ENCODE peak calls at places on chromosomes 16 and 17, in ten cellular contexts. J is GM12892, K is HCT116, D is A549, Q is transverse colon, B is body of pancreas, O is ovary, C is testis, M is K562, S is sigmoid colon. I is an unnamed sample.

GRCh38 chr17:54980372-54980771 is 11.8 kb downstream of the STXBP4 start:
- DNase-seq in B (no peak), O (no peak), Q (no peak), J (no peak), S (no peak), M (no peak), K (no peak), D (no peak), C (no peak), I (no peak)

GRCh38 chr17:55540414-55541091 is 29.3 kb upstream of the SMIM36 start:
- DNase-seq in B (no peak), O (no peak), S (no peak), K (no peak), Q (no peak), C (no peak), M (no peak), D (peak; percentile 90), J (no peak), I (no peak)

GRCh38 chr16:81567987-81568748 is 123.6 kb downstream of the CMIP start:
- DNase-seq in M (no peak), Q (no peak), J (no peak), C (no peak), K (no peak), D (peak; percentile 60), O (peak; percentile 46), B (peak; percentile 75), S (no peak), I (peak; percentile 92)

GRCh38 chr17:34252138-34252889 is 2.8 kb upstream of the CCL2 start:
- DNase-seq in D (peak; percentile 84), J (no peak), Q (peak; percentile 81), K (no peak), M (no peak), O (peak; percentile 89), B (peak; percentile 90), C (peak; percentile 94), S (peak; percentile 98), I (no peak)

GRCh38 chr17:75514299-75515228 is 773 bp downstream of the CASKIN2 start:
- DNase-seq in J (no peak), M (peak; percentile 43), K (no peak), C (no peak), S (no peak), B (peak; percentile 89), Q (peak; percentile 26), O (peak; percentile 66), D (no peak), I (no peak)

GRCh38 chr17:48624544-48625501 is 1.3 kb downstream of the HOXB9 start:
- DNase-seq in K (no peak), C (no peak), B (no peak), J (no peak), O (no peak), M (peak; percentile 66), S (no peak), D (peak; percentile 50), Q (peak; percentile 51), I (no peak)

GRCh38 chr17:9564104-9564503 is 11.5 kb downstream of the STX8 start:
- DNase-seq in J (no peak), D (no peak), K (no peak), S (no peak), B (no peak), O (no peak), Q (no peak), C (no peak), M (no peak), I (no peak)

GRCh38 chr16:8070501-8070900 is 519.8 kb downstream of the TMEM114 start:
- DNase-seq in B (no peak), K (no peak), Q (no peak), J (no peak), O (no peak), D (no peak), C (no peak), M (no peak), S (no peak), I (no peak)

GRCh38 chr17:66716236-66717026 is 118.5 kb upstream of the CACNG5 start:
- DNase-seq in O (no peak), J (no peak), C (no peak), B (no peak), K (no peak), Q (no peak), M (peak; percentile 50), S (no peak), D (peak; percentile 22), I (no peak)

GRCh38 chr16:85969159-85969558 is 70.2 kb downstream of the IRF8 start:
- DNase-seq in J (no peak), K (no peak), B (no peak), Q (no peak), C (no peak), S (no peak), D (no peak), M (no peak), O (no peak), I (no peak)

GRCh38 chr16:143047-143446 is 4.6 kb upstream of the NPRL3 start:
- DNase-seq in K (no peak), S (no peak), J (no peak), D (no peak), Q (no peak), M (peak; percentile 85), C (no peak), O (no peak), B (no peak), I (no peak)
- TF ChIP-seq POLR2A in K (no peak), S (no peak), J (no peak), D (no peak), Q (no peak), M (no peak), C (no peak), O (no peak), B (no peak), I (no peak)

GRCh38 chr16:1781254-1781653 is 1.1 kb downstream of the SPSB3 start:
- DNase-seq in J (no peak), K (no peak), B (peak; percentile 12), M (no peak), S (no peak), O (peak; percentile 41), D (no peak), C (no peak), Q (no peak), I (no peak)

GRCh38 chr16:1784977-1785845 is 2.5 kb downstream of the NUBP2 start:
- DNase-seq in S (no peak), O (peak; percentile 21), K (no peak), B (peak; percentile 9), C (no peak), M (no peak), J (no peak), Q (peak; percentile 7), D (no peak), I (no peak)

GRCh38 chr16:1781758-1782407 is 488 bp downstream of the SPSB3 start:
- DNase-seq in S (no peak), O (peak; percentile 48), J (no peak), C (no peak), K (no peak), D (no peak), Q (peak; percentile 37), M (no peak), B (peak; percentile 48), I (peak; percentile 51)

GRCh38 chr16:1780677-1781072 is 1.7 kb downstream of the SPSB3 start:
- DNase-seq in D (no peak), B (peak; percentile 8), Q (no peak), C (no peak), S (no peak), K (no peak), O (no peak), J (no peak), M (no peak), I (no peak)

GRCh38 chr16:1782408-1783247 is at the start of the genes NUBP2 and SPSB3:
- DNase-seq in C (peak; percentile 100), O (peak; percentile 99), S (peak; percentile 100), J (peak; percentile 99), D (peak; percentile 100), B (peak; percentile 100), M (peak; percentile 94), K (peak; percentile 100), Q (peak; percentile 100), I (peak; percentile 100)
- TF ChIP-seq POLR2A in C (no peak), O (peak; percentile 75), S (no peak), J (peak; percentile 75), D (peak; percentile 45), B (peak; percentile 62), M (peak; percentile 54), K (no peak), Q (peak; percentile 40), I (peak; percentile 78)

GRCh38 chr16:12927591-12927990 is 26.2 kb downstream of the SHISA9 start:
- DNase-seq in C (no peak), O (no peak), Q (no peak), K (no peak), M (no peak), J (no peak), S (no peak), B (no peak), D (no peak), I (no peak)
- TF ChIP-seq POLR2A in C (no peak), O (no peak), Q (no peak), K (no peak), M (no peak), J (no peak), S (no peak), B (no peak), D (no peak), I (no peak)

GRCh38 chr17:73200476-73200875 is 7.6 kb downstream of the COG1 start:
- DNase-seq in C (no peak), Q (no peak), M (no peak), S (no peak), J (no peak), D (no peak), O (no peak), B (no peak), K (no peak), I (no peak)

GRCh38 chr17:73203135-73203787 is 10.4 kb downstream of the COG1 start:
- DNase-seq in C (no peak), Q (peak; percentile 76), S (no peak), D (no peak), M (no peak), K (no peak), O (no peak), B (peak; percentile 75), J (no peak), I (no peak)

GRCh38 chr17:73205326-73205980 is 12.6 kb downstream of the COG1 start:
- DNase-seq in M (no peak), C (no peak), J (no peak), Q (no peak), O (no peak), K (no peak), B (no peak), S (no peak), D (no peak), I (no peak)

GRCh38 chr17:73201215-73202069 is 8.6 kb downstream of the COG1 start:
- DNase-seq in K (no peak), C (peak; percentile 48), O (peak; percentile 59), M (peak; percentile 72), J (no peak), Q (no peak), D (no peak), S (no peak), B (peak; percentile 54), I (no peak)

DNA sequence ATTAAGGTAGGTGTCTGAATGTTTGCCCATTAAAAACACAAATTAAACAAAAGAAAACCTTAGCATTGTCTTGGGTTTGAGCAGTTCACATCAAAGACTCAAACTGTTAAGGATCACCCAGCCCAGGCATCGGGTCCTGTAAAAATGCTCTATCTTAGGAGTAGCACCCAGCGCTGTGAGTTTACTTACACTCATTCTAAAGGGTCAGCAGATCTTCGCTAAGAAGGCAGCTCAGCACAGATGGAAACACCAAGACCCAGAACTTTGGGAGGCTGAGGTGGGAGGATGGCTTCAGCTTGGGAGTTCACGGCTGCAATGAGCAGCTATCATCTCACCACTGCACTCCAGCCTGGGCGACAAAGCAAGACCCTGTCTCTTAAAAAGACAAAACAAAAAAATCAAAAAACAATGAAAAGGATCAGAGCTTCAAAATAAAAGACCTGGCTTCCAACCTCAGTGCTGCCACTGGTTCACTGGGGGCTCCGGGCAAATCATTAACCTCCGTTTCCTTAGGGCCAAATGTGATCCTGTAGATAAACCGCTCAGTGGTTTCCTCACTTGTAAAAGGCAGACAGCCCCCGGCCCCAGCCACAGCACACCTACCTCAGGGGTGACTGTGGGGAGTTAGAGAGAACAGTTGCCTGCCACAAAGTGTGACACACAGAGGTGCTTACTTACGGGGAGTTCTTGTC is 11.1 kb downstream of the COG1 start:
- DNase-seq in O (no peak), K (no peak), D (no peak), J (no peak), C (no peak), S (no peak), Q (no peak), B (no peak), M (no peak), I (no peak)
- TF ChIP-seq POLR2A in O (no peak), K (no peak), D (no peak), J (no peak), C (no peak), S (no peak), Q (no peak), B (no peak), M (no peak), I (no peak)